ENCODE peak calls at places on chromosomes 3 and 15, in four cellular contexts. A is gastrocnemius medialis, D is endothelial cell of umbilical vein, C is body of pancreas. E is an unnamed sample.

GRCh38 chr15:43974852-43975251 is 148.1 kb downstream of the WDR76 start:
- DNase-seq in C (no peak), D (no peak), A (no peak), E (no peak)

GRCh38 chr15:101022876-101023275 is 103.7 kb downstream of the LRRK1 start:
- DNase-seq in A (no peak), D (no peak), C (no peak), E (peak)

GRCh38 chr3:62300617-62301016 is 72.7 kb downstream of the FEZF2 start:
- DNase-seq in A (no peak), C (no peak), D (no peak), E (no peak)

GRCh38 chr3:170226426-170226960 is 4.3 kb downstream of the PRKCI start:
- DNase-seq in D (no peak), C (no peak), A (no peak), E (no peak)

GRCh38 chr3:45568848-45569247 is 25.7 kb upstream of the LIMD1 start:
- DNase-seq in A (no peak), C (no peak), D (no peak), E (peak)

GRCh38 chr3:51106242-51106876 is 278.7 kb upstream of the MANF start:
- DNase-seq in A (no peak), C (no peak), D (no peak), E (no peak)

GRCh38 chr3:191412764-191413163 is 48.2 kb upstream of the PYDC2 start:
- DNase-seq in D (peak), C (no peak), A (no peak), E (no peak)

GRCh38 chr3:38117748-38118420 is 19.0 kb downstream of the ACAA1 start:
- DNase-seq in D (peak), A (peak), C (peak), E (peak)

GRCh38 chr3:47384425-47384824 is 3.6 kb downstream of the PTPN23 start:
- DNase-seq in A (no peak), C (no peak), D (no peak), E (no peak)

GRCh38 chr15:52383100-52383588 is 87.5 kb upstream of the MYO5C start:
- DNase-seq in D (peak), C (no peak), A (no peak), E (no peak)

GRCh38 chr15:52382647-52383046 is 87.0 kb upstream of the MYO5C start:
- DNase-seq in D (no peak), A (no peak), C (no peak), E (no peak)

GRCh38 chr15:52378746-52379394 is 83.3 kb upstream of the MYO5C start:
- DNase-seq in D (no peak), A (no peak), C (no peak), E (no peak)

GRCh38 chr15:52379395-52380111 is 83.9 kb upstream of the MYO5C start:
- DNase-seq in C (no peak), A (no peak), D (no peak), E (no peak)
- TF ChIP-seq POLR2A in C (no peak), A (no peak), D (no peak), E (no peak)

GRCh38 chr3:42666577-42666998 is 13.1 kb downstream of the ZBTB47 start:
- DNase-seq in C (no peak), A (no peak), D (no peak), E (peak)
- H3K4me3 ChIP-seq in C (no peak), A (no peak), D (no peak), E (no peak)

GRCh38 chr3:17207019-17207418 is 322.3 kb downstream of the PLCL2 start:
- DNase-seq in D (no peak), C (no peak), A (no peak), E (no peak)
- TF ChIP-seq POLR2A in D (no peak), C (no peak), A (no peak), E (no peak)

GRCh38 chr15:58413253-58413652 is 18.5 kb upstream of the LIPC start:
- DNase-seq in A (no peak), D (no peak), C (no peak), E (no peak)

GRCh38 chr15:58410353-58410752 is 21.4 kb upstream of the LIPC start:
- DNase-seq in A (no peak), C (no peak), D (peak), E (no peak)

GRCh38 chr15:58407786-58408185 is 24.0 kb upstream of the LIPC start:
- DNase-seq in D (no peak), A (no peak), C (no peak), E (no peak)

GRCh38 chr15:58407366-58407765 is 24.4 kb upstream of the LIPC start:
- DNase-seq in A (no peak), D (no peak), C (no peak), E (no peak)

GRCh38 chr15:58409861-58410260 is 21.9 kb upstream of the LIPC start:
- DNase-seq in D (no peak), C (no peak), A (no peak), E (no peak)
- H3K4me3 ChIP-seq in D (no peak), C (no peak), A (no peak), E (no peak)

GRCh38 chr3:30606301-30607031 is at the start of gene TGFBR2:
- DNase-seq in A (peak), C (peak), D (peak), E (peak)
- TF ChIP-seq POLR2A in A (peak), C (peak), D (peak), E (no peak)

GRCh38 chr15:58087870-58088269 is 22.4 kb upstream of the ALDH1A2 start:
- DNase-seq in D (no peak), A (no peak), C (no peak), E (no peak)

GRCh38 chr15:58083526-58083925 is 18.0 kb upstream of the ALDH1A2 start:
- DNase-seq in A (no peak), D (no peak), C (no peak), E (no peak)

GRCh38 chr15:58081891-58082290 is 16.4 kb upstream of the ALDH1A2 start:
- DNase-seq in A (no peak), D (no peak), C (no peak), E (no peak)

GRCh38 chr15:58081446-58081845 is 15.9 kb upstream of the ALDH1A2 start:
- DNase-seq in C (no peak), D (no peak), A (no peak), E (no peak)

GRCh38 chr15:58086479-58086878 is 21.0 kb upstream of the ALDH1A2 start:
- DNase-seq in C (no peak), D (peak), A (no peak), E (no peak)
- H3K4me3 ChIP-seq in C (no peak), D (no peak), A (no peak), E (no peak)

DNA sequence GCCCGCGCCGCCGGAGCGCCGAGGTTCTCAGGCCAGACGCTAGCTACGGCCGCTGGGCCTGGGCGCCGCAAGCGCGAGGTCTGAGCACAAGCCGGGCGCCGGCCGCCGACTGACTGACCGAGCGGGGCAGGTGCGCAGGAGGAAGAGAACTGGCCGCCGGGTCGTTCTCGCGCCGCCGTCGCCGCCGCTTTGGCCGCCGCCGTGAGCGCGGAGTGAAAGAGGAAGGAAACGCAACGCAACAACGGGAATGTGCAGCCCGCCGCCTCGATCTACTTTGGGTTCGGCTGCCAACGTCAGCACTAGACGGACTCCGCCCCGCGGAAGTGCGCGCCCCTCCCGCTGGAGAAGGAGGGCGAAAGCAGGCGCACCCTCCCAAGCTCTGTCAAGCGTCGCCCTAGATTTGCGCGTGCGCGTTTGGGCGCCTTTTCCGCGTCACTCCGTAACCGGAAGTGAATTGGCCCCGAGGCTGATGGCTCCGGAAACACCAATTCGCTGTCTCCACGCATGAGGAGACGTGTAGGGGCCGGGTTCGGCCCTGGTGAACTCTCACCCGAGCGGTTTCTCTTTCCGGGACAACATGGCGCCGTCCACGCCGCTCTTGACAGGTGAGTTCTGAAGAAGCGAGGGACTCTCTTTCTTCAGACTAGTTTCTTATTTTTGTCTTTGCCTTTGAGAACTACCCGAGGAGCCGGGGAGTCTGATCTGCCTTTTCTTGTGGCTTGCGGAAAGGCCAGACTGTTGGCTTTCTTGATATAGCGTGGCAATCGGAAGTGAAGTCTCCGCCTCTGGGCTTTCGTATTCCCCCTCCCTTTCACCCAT is at the start of the genes EIF2A and SERP1:
- DNase-seq in A (peak), D (peak), C (peak), E (peak)
- TF ChIP-seq POLR2A in A (peak), D (peak), C (peak), E (no peak)

GRCh38 chr15:89399070-89399389 is 64.4 kb upstream of the POLG start:
- DNase-seq in C (no peak), A (no peak), D (no peak), E (no peak)
- H3K4me3 ChIP-seq in C (no peak), A (peak), D (no peak), E (no peak)